ENCODE peak calls at places on chromosome 6, in nine cellular contexts. One of them, this sample, is unnamed.

GRCh38 chr6:47117314-47117713 is 75.2 kb upstream of the ADGRF1 start:
- DNase-seq in tibial nerve: no peak
- DNase-seq in ovary: no peak
- DNase-seq in gastrocnemius medialis: no peak
- DNase-seq in upper lobe of left lung: no peak
- DNase-seq in Caco-2: no peak
- DNase-seq in pancreas: no peak
- DNase-seq in colonic mucosa: no peak
- DNase-seq in heart right ventricle: no peak
- DNase-seq in this sample: no peak

GRCh38 chr6:150098155-150098554 is 29.2 kb upstream of the ULBP3 start:
- DNase-seq in heart right ventricle: no peak
- DNase-seq in tibial nerve: no peak
- DNase-seq in Caco-2: no peak
- DNase-seq in colonic mucosa: no peak
- DNase-seq in upper lobe of left lung: no peak
- DNase-seq in ovary: no peak
- DNase-seq in pancreas: no peak
- DNase-seq in gastrocnemius medialis: no peak
- DNase-seq in this sample: no peak

GRCh38 chr6:122649701-122650100 is 39.5 kb downstream of the PKIB start:
- DNase-seq in Caco-2: no peak
- DNase-seq in gastrocnemius medialis: no peak
- DNase-seq in ovary: no peak
- DNase-seq in colonic mucosa: no peak
- DNase-seq in tibial nerve: no peak
- DNase-seq in heart right ventricle: no peak
- DNase-seq in upper lobe of left lung: no peak
- DNase-seq in pancreas: no peak
- DNase-seq in this sample: no peak

GRCh38 chr6:49269190-49269589 is 193.9 kb downstream of the MMUT start:
- DNase-seq in ovary: no peak
- DNase-seq in upper lobe of left lung: no peak
- DNase-seq in colonic mucosa: no peak
- DNase-seq in tibial nerve: no peak
- DNase-seq in pancreas: no peak
- DNase-seq in Caco-2: no peak
- DNase-seq in gastrocnemius medialis: no peak
- DNase-seq in heart right ventricle: no peak
- DNase-seq in this sample: no peak

GRCh38 chr6:50819527-50819905 is 845 bp downstream of the TFAP2B start:
- DNase-seq in tibial nerve: no peak
- DNase-seq in colonic mucosa: no peak
- DNase-seq in heart right ventricle: no peak
- DNase-seq in pancreas: peak; percentile 72
- DNase-seq in ovary: no peak
- DNase-seq in Caco-2: no peak
- DNase-seq in gastrocnemius medialis: no peak
- DNase-seq in upper lobe of left lung: peak; percentile 86
- DNase-seq in this sample: no peak

GRCh38 chr6:165849539-165850430 is 186.7 kb upstream of the PDE10A start:
- DNase-seq in gastrocnemius medialis: no peak
- DNase-seq in heart right ventricle: no peak
- DNase-seq in upper lobe of left lung: peak; percentile 60
- DNase-seq in Caco-2: no peak
- DNase-seq in colonic mucosa: no peak
- DNase-seq in pancreas: no peak
- DNase-seq in tibial nerve: no peak
- DNase-seq in ovary: peak; percentile 61
- DNase-seq in this sample: no peak

GRCh38 chr6:157800420-157801237 is 22.4 kb upstream of the SNX9 start:
- DNase-seq in colonic mucosa: no peak
- DNase-seq in upper lobe of left lung: no peak
- DNase-seq in gastrocnemius medialis: no peak
- DNase-seq in tibial nerve: no peak
- DNase-seq in pancreas: no peak
- DNase-seq in Caco-2: no peak
- DNase-seq in heart right ventricle: no peak
- DNase-seq in ovary: no peak
- DNase-seq in this sample: no peak

GRCh38 chr6:136483906-136484305 is 66.3 kb downstream of the MAP7 start:
- DNase-seq in gastrocnemius medialis: no peak
- DNase-seq in upper lobe of left lung: no peak
- DNase-seq in pancreas: no peak
- DNase-seq in colonic mucosa: no peak
- DNase-seq in tibial nerve: no peak
- DNase-seq in ovary: no peak
- DNase-seq in heart right ventricle: no peak
- DNase-seq in Caco-2: no peak
- DNase-seq in this sample: no peak

GRCh38 chr6:32329141-32329540 is 42.6 kb downstream of the TSBP1 start:
- DNase-seq in heart right ventricle: no peak
- DNase-seq in tibial nerve: no peak
- DNase-seq in ovary: no peak
- DNase-seq in colonic mucosa: no peak
- DNase-seq in gastrocnemius medialis: no peak
- DNase-seq in pancreas: no peak
- DNase-seq in Caco-2: no peak
- DNase-seq in upper lobe of left lung: no peak
- DNase-seq in this sample: no peak

GRCh38 chr6:2132416-2132815 is 113.0 kb downstream of the GMDS start:
- DNase-seq in ovary: no peak
- DNase-seq in heart right ventricle: no peak
- DNase-seq in pancreas: no peak
- DNase-seq in gastrocnemius medialis: no peak
- DNase-seq in upper lobe of left lung: no peak
- DNase-seq in tibial nerve: no peak
- DNase-seq in Caco-2: no peak
- DNase-seq in colonic mucosa: no peak
- DNase-seq in this sample: no peak

DNA sequence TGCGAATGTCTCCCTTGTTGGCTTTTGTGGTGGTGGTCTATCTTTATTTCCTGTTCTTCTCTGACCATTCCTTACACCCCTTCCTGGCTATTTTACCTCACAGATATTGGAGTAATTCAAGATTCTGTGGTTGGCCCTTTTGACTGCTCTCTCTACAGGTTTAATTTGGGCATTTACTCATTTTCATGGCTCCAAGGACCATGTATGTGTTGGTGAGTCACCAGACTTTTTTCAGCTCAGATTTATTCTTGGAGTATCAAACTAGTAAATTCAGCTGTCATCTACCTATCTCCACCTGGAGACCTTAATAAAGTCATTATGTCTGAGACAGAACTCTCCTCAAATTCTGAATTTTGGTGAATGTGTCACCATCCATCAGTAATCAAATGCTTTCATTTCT is 15.5 kb downstream of the RNF146 start:
- DNase-seq in heart right ventricle: no peak
- DNase-seq in gastrocnemius medialis: no peak
- DNase-seq in upper lobe of left lung: no peak
- DNase-seq in Caco-2: no peak
- DNase-seq in tibial nerve: no peak
- DNase-seq in colonic mucosa: no peak
- DNase-seq in ovary: no peak
- DNase-seq in pancreas: no peak
- DNase-seq in this sample: no peak
- H3K36me3 ChIP-seq in heart right ventricle: peaks cover 73% of the 10 kb centered on the region
- H3K36me3 ChIP-seq in gastrocnemius medialis: peaks cover 40% of the 10 kb centered on the region
- H3K36me3 ChIP-seq in upper lobe of left lung: peaks cover 64% of the 10 kb centered on the region
- H3K36me3 ChIP-seq in Caco-2: no peaks in the 10 kb centered on the region
- H3K36me3 ChIP-seq in tibial nerve: no peaks in the 10 kb centered on the region
- H3K36me3 ChIP-seq in colonic mucosa: peaks cover 11% of the 10 kb centered on the region
- H3K36me3 ChIP-seq in ovary: no peaks in the 10 kb centered on the region
- H3K36me3 ChIP-seq in pancreas: peaks cover 26% of the 10 kb centered on the region
- H3K36me3 ChIP-seq in this sample: peaks cover 27% of the 10 kb centered on the region

DNA sequence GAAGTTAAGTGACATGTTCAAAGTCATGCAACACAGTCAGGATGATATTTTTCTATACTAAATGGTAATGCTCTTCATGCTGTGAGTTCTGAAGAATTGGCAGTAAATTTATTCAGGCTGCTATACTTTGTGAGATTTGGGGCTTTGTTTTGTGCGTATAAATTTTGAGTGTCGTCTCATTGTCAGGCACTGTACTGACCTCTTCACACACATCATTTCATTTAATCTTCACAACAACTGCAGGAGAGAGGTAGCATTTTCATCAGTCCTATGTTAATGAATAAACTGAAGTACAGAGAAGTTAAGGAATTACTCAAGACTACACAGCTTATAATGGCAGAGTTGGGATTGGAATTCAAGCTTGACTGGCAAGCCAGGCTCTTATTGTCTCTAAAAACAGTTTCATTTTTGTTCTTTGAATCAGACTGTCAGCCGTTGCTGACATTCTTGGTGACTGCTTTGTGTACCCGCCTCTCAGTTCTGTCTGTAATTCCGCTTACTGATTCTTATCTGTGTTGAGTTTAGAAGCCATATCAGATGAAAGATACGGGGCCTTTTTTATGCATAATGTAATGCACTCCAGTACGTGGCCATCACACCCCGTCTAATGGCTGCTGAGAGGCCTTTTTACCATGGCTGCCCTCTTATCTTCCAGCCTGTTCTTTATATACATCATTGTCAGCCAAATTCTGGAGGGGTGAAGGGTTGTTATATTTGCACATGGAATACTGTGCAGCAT is 274.9 kb downstream of the UTRN start:
- DNase-seq in heart right ventricle: no peak
- DNase-seq in pancreas: no peak
- DNase-seq in ovary: no peak
- DNase-seq in gastrocnemius medialis: no peak
- DNase-seq in upper lobe of left lung: no peak
- DNase-seq in tibial nerve: no peak
- DNase-seq in colonic mucosa: no peak
- DNase-seq in Caco-2: peak; percentile 56
- DNase-seq in this sample: peak; percentile 89
- H3K36me3 ChIP-seq in heart right ventricle: peaks cover 78% of the 10 kb centered on the region
- H3K36me3 ChIP-seq in pancreas: peaks cover 24% of the 10 kb centered on the region
- H3K36me3 ChIP-seq in ovary: no peaks in the 10 kb centered on the region
- H3K36me3 ChIP-seq in gastrocnemius medialis: peaks cover 34% of the 10 kb centered on the region
- H3K36me3 ChIP-seq in upper lobe of left lung: peaks cover 50% of the 10 kb centered on the region
- H3K36me3 ChIP-seq in tibial nerve: peaks cover 5% of the 10 kb centered on the region
- H3K36me3 ChIP-seq in colonic mucosa: no peaks in the 10 kb centered on the region
- H3K36me3 ChIP-seq in Caco-2: no peaks in the 10 kb centered on the region
- H3K36me3 ChIP-seq in this sample: no peaks in the 10 kb centered on the region

GRCh38 chr6:30341249-30341648 is 3.7 kb upstream of the RPP21 start:
- DNase-seq in pancreas: no peak
- DNase-seq in ovary: no peak
- DNase-seq in gastrocnemius medialis: no peak
- DNase-seq in tibial nerve: no peak
- DNase-seq in Caco-2: no peak
- DNase-seq in colonic mucosa: no peak
- DNase-seq in heart right ventricle: no peak
- DNase-seq in upper lobe of left lung: no peak
- DNase-seq in this sample: no peak

GRCh38 chr6:30344191-30344867 is 627 bp upstream of the RPP21 start:
- DNase-seq in tibial nerve: no peak
- DNase-seq in Caco-2: no peak
- DNase-seq in colonic mucosa: no peak
- DNase-seq in upper lobe of left lung: no peak
- DNase-seq in heart right ventricle: no peak
- DNase-seq in ovary: no peak
- DNase-seq in gastrocnemius medialis: no peak
- DNase-seq in pancreas: no peak
- DNase-seq in this sample: no peak

GRCh38 chr6:30344868-30345671 is at the start of gene RPP21:
- DNase-seq in ovary: peak; percentile 83
- DNase-seq in pancreas: peak; percentile 94
- DNase-seq in Caco-2: peak; percentile 85
- DNase-seq in heart right ventricle: peak; percentile 85
- DNase-seq in gastrocnemius medialis: peak; percentile 74
- DNase-seq in upper lobe of left lung: peak; percentile 97
- DNase-seq in colonic mucosa: peak; percentile 92
- DNase-seq in tibial nerve: peak; percentile 70
- DNase-seq in this sample: peak; percentile 88

GRCh38 chr6:30340589-30341054 is 4.3 kb upstream of the RPP21 start:
- DNase-seq in colonic mucosa: no peak
- DNase-seq in pancreas: no peak
- DNase-seq in heart right ventricle: no peak
- DNase-seq in Caco-2: no peak
- DNase-seq in tibial nerve: no peak
- DNase-seq in gastrocnemius medialis: no peak
- DNase-seq in upper lobe of left lung: no peak
- DNase-seq in ovary: no peak
- DNase-seq in this sample: no peak

DNA sequence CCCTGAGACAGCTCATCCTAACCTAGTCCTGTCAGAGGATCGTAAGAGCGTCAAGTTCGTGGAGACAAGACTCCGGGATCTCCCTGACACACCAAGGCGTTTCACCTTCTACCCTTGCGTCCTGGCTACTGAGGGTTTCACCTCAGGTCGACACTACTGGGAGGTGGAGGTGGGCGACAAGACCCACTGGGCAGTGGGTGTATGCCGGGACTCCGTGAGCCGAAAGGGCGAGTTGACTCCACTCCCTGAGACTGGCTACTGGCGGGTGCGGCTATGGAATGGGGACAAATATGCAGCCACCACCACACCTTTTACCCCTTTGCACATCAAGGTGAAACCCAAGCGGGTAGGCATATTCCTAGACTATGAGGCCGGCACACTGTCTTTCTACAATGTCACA is 3.2 kb upstream of the RPP21 start:
- DNase-seq in Caco-2: no peak
- DNase-seq in pancreas: no peak
- DNase-seq in heart right ventricle: no peak
- DNase-seq in ovary: no peak
- DNase-seq in tibial nerve: no peak
- DNase-seq in gastrocnemius medialis: no peak
- DNase-seq in upper lobe of left lung: no peak
- DNase-seq in colonic mucosa: no peak
- DNase-seq in this sample: no peak
- H3K36me3 ChIP-seq in Caco-2: peaks cover 1% of the 10 kb centered on the region
- H3K36me3 ChIP-seq in pancreas: peaks cover 21% of the 10 kb centered on the region
- H3K36me3 ChIP-seq in heart right ventricle: peaks cover 60% of the 10 kb centered on the region
- H3K36me3 ChIP-seq in ovary: no peaks in the 10 kb centered on the region
- H3K36me3 ChIP-seq in tibial nerve: no peaks in the 10 kb centered on the region
- H3K36me3 ChIP-seq in gastrocnemius medialis: peaks cover 44% of the 10 kb centered on the region
- H3K36me3 ChIP-seq in upper lobe of left lung: peaks cover 60% of the 10 kb centered on the region
- H3K36me3 ChIP-seq in colonic mucosa: peaks cover 4% of the 10 kb centered on the region
- H3K36me3 ChIP-seq in this sample: peaks cover 30% of the 10 kb centered on the region

DNA sequence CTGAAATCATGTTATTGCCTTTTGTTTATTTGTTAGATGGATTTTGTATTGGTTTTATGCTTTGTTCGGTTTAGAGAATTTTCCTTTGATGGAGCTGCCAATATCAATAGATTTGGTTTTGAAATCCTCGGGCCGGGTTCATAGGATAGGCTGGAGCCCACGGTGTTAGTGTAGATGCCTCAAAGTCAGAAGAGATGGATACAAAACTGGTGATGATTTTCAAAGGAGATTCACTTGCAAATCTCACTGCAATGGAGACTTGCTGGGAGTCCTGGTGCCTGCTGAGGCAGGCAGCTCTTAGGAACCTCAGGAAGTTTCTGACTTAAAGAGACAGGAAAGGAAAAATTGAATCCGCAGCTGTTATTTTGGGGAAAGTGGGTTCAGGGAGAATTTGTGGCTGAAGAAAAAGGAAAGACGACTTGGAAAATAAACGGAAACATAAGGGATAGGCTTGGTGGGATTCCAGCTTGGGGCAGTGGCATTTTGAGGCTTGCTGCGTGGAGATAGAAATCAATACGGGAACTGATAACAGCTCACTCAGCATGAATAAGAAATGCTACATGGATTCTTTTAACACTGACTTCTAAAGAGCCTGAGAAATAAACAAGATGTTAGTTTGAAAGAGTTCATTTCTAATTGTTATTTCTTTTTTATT is 241.6 kb downstream of the PHACTR1 start:
- DNase-seq in pancreas: no peak
- DNase-seq in gastrocnemius medialis: no peak
- DNase-seq in colonic mucosa: no peak
- DNase-seq in heart right ventricle: no peak
- DNase-seq in upper lobe of left lung: no peak
- DNase-seq in ovary: no peak
- DNase-seq in tibial nerve: no peak
- DNase-seq in Caco-2: no peak
- DNase-seq in this sample: no peak
- H3K36me3 ChIP-seq in pancreas: no peaks in the 10 kb centered on the region
- H3K36me3 ChIP-seq in gastrocnemius medialis: no peaks in the 10 kb centered on the region
- H3K36me3 ChIP-seq in colonic mucosa: no peaks in the 10 kb centered on the region
- H3K36me3 ChIP-seq in heart right ventricle: no peaks in the 10 kb centered on the region
- H3K36me3 ChIP-seq in upper lobe of left lung: no peaks in the 10 kb centered on the region
- H3K36me3 ChIP-seq in ovary: no peaks in the 10 kb centered on the region
- H3K36me3 ChIP-seq in tibial nerve: no peaks in the 10 kb centered on the region
- H3K36me3 ChIP-seq in Caco-2: no peaks in the 10 kb centered on the region
- H3K36me3 ChIP-seq in this sample: no peaks in the 10 kb centered on the region

This sample was measured in HAP-1.